ENCODE peak calls at places on chromosomes 1 and 21, in seven cellular contexts. M is adrenal gland, I is psoas muscle, Z is cardiac muscle cell, J is MM.1S, K is lower lobe of right lung, H is A549. E is an unnamed sample.
A peak's percentile ranks its signal among the peaks of the same experiment; 100 is the strongest.

GRCh38 chr1:25568834-25569598 is 25.6 kb downstream of the LDLRAP1 start:
- DNase-seq in M (peak; percentile 70), I (peak; percentile 74), Z (peak; percentile 65), J (no peak), K (no peak), H (peak; percentile 25), E (peak; percentile 79)

GRCh38 chr21:29514652-29515247 is 216.0 kb downstream of the BACH1 start:
- DNase-seq in M (no peak), I (no peak), Z (no peak), J (no peak), K (no peak), H (no peak), E (no peak)

GRCh38 chr1:103180660-103181059 is 72.3 kb upstream of the COL11A1 start:
- DNase-seq in M (no peak), I (no peak), Z (peak; percentile 22), J (no peak), K (no peak), H (peak; percentile 70), E (peak; percentile 68)

GRCh38 chr1:44314401-44314800 is 40.7 kb downstream of the ERI3 start:
- DNase-seq in M (no peak), I (no peak), Z (no peak), J (no peak), K (no peak), H (no peak), E (no peak)

GRCh38 chr1:6959491-6959890 is 174.2 kb downstream of the CAMTA1 start:
- DNase-seq in M (no peak), I (no peak), Z (no peak), J (no peak), K (no peak), H (no peak), E (no peak)

GRCh38 chr1:199273837-199274379 is 635.1 kb downstream of the PTPRC start:
- DNase-seq in M (no peak), I (no peak), Z (peak; percentile 45), J (no peak), K (no peak), H (no peak), E (peak; percentile 48)

GRCh38 chr1:53896673-53897229 is 2.8 kb downstream of the DIO1 start:
- DNase-seq in M (no peak), I (no peak), Z (peak; percentile 79), J (no peak), K (no peak), H (no peak), E (peak; percentile 70)

GRCh38 chr1:81517987-81518386 is 282.7 kb upstream of the ADGRL2 start:
- DNase-seq in M (no peak), I (no peak), Z (no peak), J (no peak), K (no peak), H (no peak), E (no peak)

GRCh38 chr21:45887121-45887611 is 94.4 kb upstream of the COL6A1 start:
- DNase-seq in M (no peak), I (peak; percentile 28), Z (peak; percentile 32), J (no peak), K (no peak), H (no peak), E (no peak)

GRCh38 chr1:202807926-202808757 is at the start of gene KDM5B:
- DNase-seq in M (peak; percentile 69), I (peak; percentile 80), Z (peak; percentile 89), J (peak; percentile 51), K (peak; percentile 78), H (peak; percentile 84), E (peak; percentile 58)

GRCh38 chr1:210624722-210625121 is 296.0 kb downstream of the HHAT start:
- DNase-seq in M (no peak), I (peak; percentile 72), Z (no peak), J (no peak), K (no peak), H (no peak), E (no peak)

GRCh38 chr1:150876111-150876434 is 326 bp downstream of the ARNT start:
- DNase-seq in M (no peak), I (no peak), Z (peak; percentile 81), J (peak; percentile 49), K (no peak), H (no peak), E (peak; percentile 6)

GRCh38 chr1:226940806-226941067 is 643 bp downstream of the COQ8A start:
- DNase-seq in M (no peak), I (no peak), Z (no peak), J (no peak), K (no peak), H (no peak), E (no peak)

GRCh38 chr1:47351305-47351704 is 17.7 kb downstream of the CMPK1 start:
- DNase-seq in M (no peak), I (no peak), Z (no peak), J (peak; percentile 17), K (no peak), H (peak; percentile 17), E (peak; percentile 78)

GRCh38 chr1:208550978-208551377 is 306.8 kb upstream of the PLXNA2 start:
- DNase-seq in M (no peak), I (no peak), Z (no peak), J (no peak), K (no peak), H (no peak), E (no peak)

GRCh38 chr1:185440877-185441276 is 123.8 kb upstream of the IVNS1ABP start:
- DNase-seq in M (no peak), I (no peak), Z (peak; percentile 28), J (no peak), K (no peak), H (peak; percentile 40), E (peak; percentile 25)

GRCh38 chr21:37877171-37877570 is 39.1 kb downstream of the KCNJ6 start:
- DNase-seq in M (no peak), I (no peak), Z (peak; percentile 53), J (no peak), K (no peak), H (no peak), E (no peak)

GRCh38 chr1:212055333-212055732 is 19.8 kb downstream of the DTL start:
- DNase-seq in M (no peak), I (no peak), Z (no peak), J (no peak), K (no peak), H (no peak), E (no peak)

GRCh38 chr1:40153073-40153770 is 8.0 kb upstream of the RLF start:
- DNase-seq in M (peak; percentile 27), I (no peak), Z (peak; percentile 79), J (peak; percentile 73), K (no peak), H (peak; percentile 61), E (no peak)

GRCh38 chr1:21333824-21334213 is 43.6 kb upstream of the ECE1 start:
- DNase-seq in M (no peak), I (no peak), Z (no peak), J (no peak), K (no peak), H (no peak), E (no peak)
- H3K4me1 ChIP-seq in M (peaks cover 97% of the 10 kb centered on the region), I (peaks cover 54% of the 10 kb centered on the region), Z (peaks cover 24% of the 10 kb centered on the region), J (peaks cover 14% of the 10 kb centered on the region), K (peaks cover 83% of the 10 kb centered on the region), H (peaks cover 93% of the 10 kb centered on the region), E (peaks cover 18% of the 10 kb centered on the region)

GRCh38 chr1:89576016-89576415 is 51.4 kb downstream of the LRRC8B start:
- DNase-seq in M (no peak), I (no peak), Z (no peak), J (no peak), K (no peak), H (no peak), E (no peak)

GRCh38 chr1:89575207-89575606 is 50.6 kb downstream of the LRRC8B start:
- DNase-seq in M (no peak), I (no peak), Z (no peak), J (no peak), K (no peak), H (no peak), E (no peak)

GRCh38 chr1:89573410-89573809 is 48.8 kb downstream of the LRRC8B start:
- DNase-seq in M (no peak), I (no peak), Z (no peak), J (no peak), K (no peak), H (no peak), E (no peak)

GRCh38 chr1:89578151-89578550 is 53.5 kb downstream of the LRRC8B start:
- DNase-seq in M (no peak), I (no peak), Z (peak; percentile 61), J (no peak), K (no peak), H (no peak), E (no peak)

GRCh38 chr1:89574621-89575020 is 50.0 kb downstream of the LRRC8B start:
- DNase-seq in M (no peak), I (no peak), Z (no peak), J (no peak), K (no peak), H (no peak), E (no peak)
- H3K27ac ChIP-seq in M (no peak overlapping the region), I (no peak overlapping the region), Z (no peak overlapping the region), J (no peak overlapping the region), K (no peak overlapping the region), H (no peak overlapping the region), E (no peak overlapping the region)

GRCh38 chr1:9815150-9815549 is 8.6 kb downstream of the CLSTN1 start:
- DNase-seq in M (no peak), I (no peak), Z (no peak), J (no peak), K (no peak), H (no peak), E (no peak)

GRCh38 chr1:9816199-9816598 is 7.6 kb downstream of the CLSTN1 start:
- DNase-seq in M (no peak), I (no peak), Z (no peak), J (no peak), K (no peak), H (no peak), E (no peak)

GRCh38 chr1:9811239-9811966 is 12.4 kb downstream of the CLSTN1 start:
- DNase-seq in M (no peak), I (no peak), Z (no peak), J (no peak), K (no peak), H (no peak), E (no peak)

GRCh38 chr1:9817734-9818133 is 6.0 kb downstream of the CLSTN1 start:
- DNase-seq in M (no peak), I (no peak), Z (no peak), J (no peak), K (no peak), H (no peak), E (no peak)

GRCh38 chr1:9814619-9815018 is 9.1 kb downstream of the CLSTN1 start:
- DNase-seq in M (no peak), I (no peak), Z (no peak), J (no peak), K (no peak), H (no peak), E (no peak)
- H3K4me1 ChIP-seq in M (peaks cover 20% of the 10 kb centered on the region), I (peaks cover 21% of the 10 kb centered on the region), Z (peaks cover 2% of the 10 kb centered on the region), J (no peaks in the 10 kb centered on the region), K (peaks cover 8% of the 10 kb centered on the region), H (peaks cover 32% of the 10 kb centered on the region), E (peaks cover 22% of the 10 kb centered on the region)

DNA sequence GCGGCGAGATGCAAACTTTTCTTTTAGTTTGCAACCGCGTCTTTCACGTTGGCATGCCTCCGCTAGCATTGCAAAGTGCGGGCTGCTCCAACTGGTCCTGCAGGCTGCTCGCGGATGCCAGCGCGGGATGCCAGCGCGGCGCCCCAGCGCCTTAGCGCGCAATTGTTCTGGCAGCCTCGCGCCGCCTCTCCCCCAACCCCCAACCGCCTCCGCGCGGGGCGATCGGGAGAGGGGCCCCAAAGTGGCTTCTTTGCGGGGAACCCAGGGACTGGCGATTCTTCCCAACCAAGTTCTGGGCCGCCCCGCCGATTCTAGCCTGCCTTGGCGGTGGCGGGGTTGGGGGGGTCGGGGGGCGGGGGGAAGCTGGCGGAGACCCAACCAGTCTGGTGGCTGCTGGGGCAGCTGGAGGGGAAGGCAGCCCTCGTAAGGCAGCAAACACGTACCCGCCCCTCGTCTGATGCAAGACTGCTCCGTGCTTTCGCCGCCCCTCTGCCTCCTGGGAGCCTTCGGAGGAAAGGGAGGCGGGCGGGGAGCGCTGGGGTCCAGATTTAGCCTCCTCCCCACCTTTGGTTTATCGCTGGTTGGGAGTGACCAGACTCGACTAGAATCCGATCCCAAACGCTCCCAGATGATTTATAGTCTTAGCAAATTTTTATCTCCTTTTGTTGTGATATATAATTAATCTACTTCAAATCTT is 756 bp downstream of the PHGDH start:
- DNase-seq in M (no peak), I (peak; percentile 86), Z (peak; percentile 96), J (peak; percentile 30), K (peak; percentile 69), H (peak; percentile 72), E (no peak)
- H3K27ac ChIP-seq in M (peak overlapping the region; percentile 47), I (no peak overlapping the region), Z (peak overlapping the region; percentile 6), J (peak overlapping the region; percentile 47), K (peak overlapping the region; percentile 53), H (peak overlapping the region; percentile 95), E (peak overlapping the region; percentile 92)